ENCODE peak calls at places on chromosome 18, in seven cellular contexts. X is IMR-90; Y is substantia nigra; R is HCT116; D is activated CD4-positive, alpha-beta T cell treated with anti-CD3 and anti-CD28 coated beads for 4 hours; H is 8988T; N is HT-29. I is an unnamed sample.

GRCh38 chr18:38297910-38298309 is 732.3 kb upstream of the CELF4 start:
- DNase-seq in R (no peak), Y (no peak), N (no peak), H (no peak), X (no peak), D (no peak), I (no peak)

GRCh38 chr18:11411021-11411420 is 198.4 kb upstream of the SLC35G4 start:
- DNase-seq in Y (no peak), D (no peak), R (no peak), X (peak), H (no peak), N (no peak), I (no peak)

GRCh38 chr18:66632771-66633170 is 28.9 kb upstream of the CDH19 start:
- DNase-seq in N (no peak), D (no peak), H (no peak), X (no peak), R (no peak), Y (no peak), I (no peak)

GRCh38 chr18:44654555-44654954 is 26.1 kb upstream of the SETBP1 start:
- DNase-seq in Y (no peak), H (no peak), D (no peak), N (no peak), R (no peak), X (peak), I (no peak)

GRCh38 chr18:58682429-58683069 is 11.3 kb downstream of the MALT1 start:
- DNase-seq in X (peak), D (no peak), R (peak), Y (peak), H (no peak), N (peak), I (no peak)

GRCh38 chr18:77133051-77133919 is 702 bp upstream of the MBP start:
- DNase-seq in X (no peak), H (no peak), N (peak), R (no peak), D (no peak), Y (no peak), I (peak)

GRCh38 chr18:32469190-32469611 is 1.5 kb downstream of the GAREM1 start:
- DNase-seq in Y (peak), X (peak), H (peak), N (peak), D (no peak), R (peak), I (peak)

GRCh38 chr18:51168031-51168742 is 29.3 kb downstream of the MEX3C start:
- DNase-seq in N (no peak), H (no peak), D (no peak), Y (no peak), R (no peak), X (no peak), I (no peak)

GRCh38 chr18:23822590-23823385 is 133.5 kb downstream of the LAMA3 start:
- DNase-seq in Y (no peak), R (no peak), N (no peak), H (no peak), X (peak), D (no peak), I (no peak)

GRCh38 chr18:5661179-5661578 is 117.4 kb upstream of the EPB41L3 start:
- DNase-seq in R (no peak), Y (no peak), X (no peak), D (no peak), H (no peak), N (no peak), I (no peak)

GRCh38 chr18:47876813-47877212 is 53.6 kb downstream of the SMAD2 start:
- DNase-seq in D (no peak), H (no peak), X (no peak), Y (no peak), N (no peak), R (no peak), I (no peak)

GRCh38 chr18:42296723-42297122 is 341.7 kb downstream of the PIK3C3 start:
- DNase-seq in N (no peak), Y (no peak), R (no peak), D (no peak), H (no peak), X (no peak), I (no peak)

GRCh38 chr18:26056291-26056690 is 34.1 kb downstream of the SS18 start:
- DNase-seq in R (no peak), D (no peak), Y (no peak), N (no peak), H (no peak), X (peak), I (no peak)

GRCh38 chr18:25349926-25350560 is 1.9 kb downstream of the ZNF521 start:
- DNase-seq in H (peak), D (no peak), R (no peak), N (no peak), X (peak), Y (peak), I (no peak)

GRCh38 chr18:12027046-12027445 is 45.7 kb downstream of the IMPA2 start:
- DNase-seq in R (no peak), H (no peak), X (no peak), N (no peak), Y (no peak), D (no peak), I (no peak)

GRCh38 chr18:79516441-79516931 is 120.8 kb downstream of the NFATC1 start:
- DNase-seq in X (no peak), D (peak), R (no peak), H (no peak), Y (no peak), N (no peak), I (no peak)

GRCh38 chr18:56728741-56729140 is 77.6 kb downstream of the WDR7 start:
- DNase-seq in D (no peak), N (no peak), H (no peak), Y (no peak), R (no peak), X (no peak), I (no peak)

GRCh38 chr18:3481696-3482210 is 31.8 kb downstream of the TGIF1 start:
- DNase-seq in D (peak), N (peak), X (peak), R (peak), H (peak), Y (no peak), I (no peak)

GRCh38 chr18:49510393-49511115 is 23.5 kb upstream of the C18orf32 start:
- DNase-seq in D (peak), N (peak), X (peak), H (peak), R (peak), Y (peak), I (peak)

GRCh38 chr18:10049721-10050120 is 135.9 kb downstream of the VAPA start:
- DNase-seq in R (no peak), H (no peak), Y (no peak), X (peak), D (no peak), N (no peak), I (no peak)

GRCh38 chr18:74567805-74568204 is 29.9 kb upstream of the ZNF407 start:
- DNase-seq in D (no peak), H (no peak), X (no peak), Y (no peak), N (no peak), R (no peak), I (no peak)

GRCh38 chr18:1292167-1292566 is 387.5 kb downstream of the ADCYAP1 start:
- DNase-seq in Y (no peak), H (no peak), R (no peak), X (no peak), N (peak), D (no peak), I (no peak)

I was measured in NCI-H345.